ENCODE peak calls at places on chromosomes 3 and 15, in eight cellular contexts. C is ELF-1, T is pons, N is fibroblast of mammary gland, O is substantia nigra, R is dermis microvascular lymphatic vessel endothelial cell, L is stromal cell of bone marrow, M is occipital lobe. Y is an unnamed sample.

GRCh38 chr15:85024509-85025336 is 43.1 kb downstream of the PDE8A start:
- DNase-seq in C (no peak), T (peak), N (peak), O (no peak), R (no peak), L (peak), M (no peak), Y (peak)

GRCh38 chr3:171842864-171843511 is at the start of gene TMEM212:
- DNase-seq in C (no peak), T (peak), N (peak), O (no peak), R (no peak), L (no peak), M (no peak), Y (peak)

GRCh38 chr15:49889525-49889924 is 229.5 kb downstream of the ATP8B4 start:
- DNase-seq in C (no peak), T (no peak), N (no peak), O (no peak), R (no peak), L (no peak), M (no peak), Y (no peak)

GRCh38 chr3:194339836-194340235 is 11.3 kb downstream of the CPN2 start:
- DNase-seq in C (peak), T (no peak), N (no peak), O (no peak), R (no peak), L (no peak), M (no peak), Y (no peak)

GRCh38 chr3:168049366-168049974 is 46.3 kb downstream of the GOLIM4 start:
- DNase-seq in C (no peak), T (no peak), N (peak), O (no peak), R (peak), L (peak), M (no peak), Y (peak)

GRCh38 chr3:126485956-126486884 is 10.5 kb upstream of the ZXDC start:
- DNase-seq in C (no peak), T (no peak), N (no peak), O (no peak), R (peak), L (no peak), M (no peak), Y (no peak)

GRCh38 chr15:29337156-29337959 is 67.7 kb upstream of the NSMCE3 start:
- DNase-seq in C (no peak), T (no peak), N (peak), O (no peak), R (no peak), L (peak), M (no peak), Y (no peak)

GRCh38 chr15:98966036-98966787 is 41.4 kb downstream of the PGPEP1L start:
- DNase-seq in C (no peak), T (no peak), N (no peak), O (no peak), R (no peak), L (no peak), M (no peak), Y (no peak)

GRCh38 chr3:193903257-193903807 is 232.6 kb upstream of the HES1 start:
- DNase-seq in C (no peak), T (no peak), N (no peak), O (no peak), R (no peak), L (no peak), M (no peak), Y (no peak)

GRCh38 chr3:40992023-40992422 is 207.3 kb upstream of the CTNNB1 start:
- DNase-seq in C (no peak), T (no peak), N (no peak), O (no peak), R (no peak), L (no peak), M (no peak), Y (no peak)

GRCh38 chr3:134654031-134654430 is 3.2 kb upstream of the KY start:
- DNase-seq in C (no peak), T (no peak), N (no peak), O (no peak), R (no peak), L (no peak), M (no peak), Y (no peak)

GRCh38 chr3:168088106-168088722 is 7.5 kb downstream of the GOLIM4 start:
- DNase-seq in C (peak), T (no peak), N (no peak), O (no peak), R (no peak), L (no peak), M (no peak), Y (no peak)

GRCh38 chr3:13219077-13219901 is 146.1 kb upstream of the IQSEC1 start:
- DNase-seq in C (no peak), T (no peak), N (no peak), O (no peak), R (no peak), L (no peak), M (no peak), Y (no peak)

GRCh38 chr3:45817788-45818523 is 21.6 kb upstream of the SLC6A20 start:
- DNase-seq in C (no peak), T (no peak), N (peak), O (no peak), R (no peak), L (peak), M (peak), Y (peak)

Y was measured in astrocyte of the spinal cord.